ENCODE peak calls at places on chromosomes 11 and 22, in six cellular contexts. One of them, this sample, is unnamed.

GRCh38 chr11:131033151-131033651 is 116.9 kb upstream of the SNX19 start:
- DNase-seq in A549: peak
- DNase-seq in GM12878: no peak
- DNase-seq in K562: peak
- DNase-seq in IMR-90: peak
- DNase-seq in HepG2: peak
- DNase-seq in this sample: no peak

GRCh38 chr22:30214703-30215405 is 31.7 kb downstream of the LIF start:
- DNase-seq in IMR-90: no peak
- DNase-seq in A549: no peak
- DNase-seq in K562: no peak
- DNase-seq in GM12878: no peak
- DNase-seq in HepG2: no peak
- DNase-seq in this sample: no peak

GRCh38 chr11:65887723-65888162 is 528 bp downstream of the FIBP start:
- DNase-seq in A549: peak
- DNase-seq in K562: no peak
- DNase-seq in GM12878: no peak
- DNase-seq in HepG2: no peak
- DNase-seq in IMR-90: peak
- DNase-seq in this sample: no peak

GRCh38 chr11:83671295-83671694 is 385.1 kb upstream of the CCDC90B start:
- DNase-seq in A549: no peak
- DNase-seq in GM12878: no peak
- DNase-seq in HepG2: no peak
- DNase-seq in IMR-90: peak
- DNase-seq in K562: no peak
- DNase-seq in this sample: no peak

GRCh38 chr22:37681556-37682049 is 4.5 kb upstream of the NOL12 start:
- DNase-seq in GM12878: no peak
- DNase-seq in A549: peak
- DNase-seq in IMR-90: peak
- DNase-seq in HepG2: peak
- DNase-seq in K562: peak
- DNase-seq in this sample: peak

GRCh38 chr11:61069427-61069826 is 32.9 kb upstream of the CD5 start:
- DNase-seq in K562: no peak
- DNase-seq in IMR-90: no peak
- DNase-seq in GM12878: no peak
- DNase-seq in A549: no peak
- DNase-seq in HepG2: no peak
- DNase-seq in this sample: no peak

GRCh38 chr11:119195680-119196079 is 10.4 kb downstream of the NHERF4 start:
- DNase-seq in GM12878: no peak
- DNase-seq in K562: peak
- DNase-seq in IMR-90: peak
- DNase-seq in A549: peak
- DNase-seq in HepG2: peak
- DNase-seq in this sample: peak

GRCh38 chr11:62104816-62105610 is 18.8 kb upstream of the INCENP start:
- DNase-seq in GM12878: no peak
- DNase-seq in HepG2: no peak
- DNase-seq in K562: peak
- DNase-seq in IMR-90: peak
- DNase-seq in A549: no peak
- DNase-seq in this sample: no peak

GRCh38 chr22:22587577-22588188 is 28.6 kb upstream of the PRAME start:
- DNase-seq in GM12878: no peak
- DNase-seq in HepG2: no peak
- DNase-seq in A549: no peak
- DNase-seq in K562: no peak
- DNase-seq in IMR-90: no peak
- DNase-seq in this sample: no peak

GRCh38 chr22:20750461-20751184 is 23.3 kb upstream of the SERPIND1 start:
- DNase-seq in GM12878: peak
- DNase-seq in IMR-90: peak
- DNase-seq in K562: peak
- DNase-seq in HepG2: no peak
- DNase-seq in A549: peak
- DNase-seq in this sample: no peak

GRCh38 chr11:123438191-123438627 is 8.1 kb downstream of the GRAMD1B start:
- DNase-seq in IMR-90: peak
- DNase-seq in GM12878: no peak
- DNase-seq in A549: no peak
- DNase-seq in K562: no peak
- DNase-seq in HepG2: no peak
- DNase-seq in this sample: no peak

GRCh38 chr22:36497910-36498669 is 8.8 kb downstream of the FOXRED2 start:
- DNase-seq in IMR-90: no peak
- DNase-seq in GM12878: no peak
- DNase-seq in K562: no peak
- DNase-seq in HepG2: no peak
- DNase-seq in A549: no peak
- DNase-seq in this sample: no peak

GRCh38 chr11:133708547-133709051 is 136.7 kb downstream of the SPATA19 start:
- DNase-seq in K562: no peak
- DNase-seq in GM12878: no peak
- DNase-seq in IMR-90: no peak
- DNase-seq in A549: no peak
- DNase-seq in HepG2: no peak
- DNase-seq in this sample: no peak

GRCh38 chr11:18310800-18311340 is 11.1 kb downstream of the HPS5 start:
- DNase-seq in HepG2: no peak
- DNase-seq in IMR-90: no peak
- DNase-seq in K562: no peak
- DNase-seq in GM12878: peak
- DNase-seq in A549: no peak
- DNase-seq in this sample: no peak

GRCh38 chr11:120181446-120181992 is 29.3 kb upstream of the OAF start:
- DNase-seq in A549: no peak
- DNase-seq in K562: no peak
- DNase-seq in HepG2: no peak
- DNase-seq in GM12878: no peak
- DNase-seq in IMR-90: no peak
- DNase-seq in this sample: no peak

GRCh38 chr22:39717099-39717498 is 146.5 kb downstream of the CACNA1I start:
- DNase-seq in GM12878: no peak
- DNase-seq in HepG2: no peak
- DNase-seq in A549: no peak
- DNase-seq in IMR-90: no peak
- DNase-seq in K562: no peak
- DNase-seq in this sample: no peak

GRCh38 chr11:119433369-119433749 is 10.4 kb upstream of the THY1 start:
- DNase-seq in IMR-90: peak
- DNase-seq in A549: no peak
- DNase-seq in HepG2: no peak
- DNase-seq in K562: no peak
- DNase-seq in GM12878: no peak
- DNase-seq in this sample: no peak

GRCh38 chr22:41800348-41801146 is at the start of gene CCDC134:
- DNase-seq in GM12878: peak
- DNase-seq in A549: peak
- DNase-seq in K562: peak
- DNase-seq in IMR-90: peak
- DNase-seq in HepG2: peak
- DNase-seq in this sample: peak

GRCh38 chr11:130907229-130907628 is 9.1 kb downstream of the SNX19 start:
- DNase-seq in A549: no peak
- DNase-seq in GM12878: no peak
- DNase-seq in HepG2: no peak
- DNase-seq in IMR-90: no peak
- DNase-seq in K562: no peak
- DNase-seq in this sample: no peak

GRCh38 chr11:65652511-65653228 is 10.0 kb downstream of the RELA start:
- DNase-seq in A549: peak
- DNase-seq in IMR-90: peak
- DNase-seq in GM12878: peak
- DNase-seq in K562: peak
- DNase-seq in HepG2: peak
- DNase-seq in this sample: peak

GRCh38 chr11:93493252-93493897 is 49.8 kb downstream of the SMCO4 start:
- DNase-seq in A549: no peak
- DNase-seq in IMR-90: no peak
- DNase-seq in K562: no peak
- DNase-seq in HepG2: peak
- DNase-seq in GM12878: no peak
- DNase-seq in this sample: no peak

GRCh38 chr11:22244986-22245592 is 52.2 kb downstream of the ANO5 start:
- DNase-seq in IMR-90: peak
- DNase-seq in K562: peak
- DNase-seq in HepG2: peak
- DNase-seq in A549: peak
- DNase-seq in GM12878: no peak
- DNase-seq in this sample: peak

GRCh38 chr11:113994077-113994954 is 19.4 kb downstream of the HTR3A start:
- DNase-seq in GM12878: no peak
- DNase-seq in HepG2: no peak
- DNase-seq in A549: no peak
- DNase-seq in K562: peak
- DNase-seq in IMR-90: no peak
- DNase-seq in this sample: peak

GRCh38 chr11:113896156-113896879 is 8.3 kb upstream of the HTR3B start:
- DNase-seq in GM12878: no peak
- DNase-seq in HepG2: no peak
- DNase-seq in A549: peak
- DNase-seq in K562: peak
- DNase-seq in IMR-90: peak
- DNase-seq in this sample: peak

GRCh38 chr11:60950933-60951610 is 904 bp downstream of the SLC15A3 start:
- DNase-seq in HepG2: no peak
- DNase-seq in IMR-90: no peak
- DNase-seq in A549: no peak
- DNase-seq in K562: no peak
- DNase-seq in GM12878: no peak
- DNase-seq in this sample: no peak

GRCh38 chr22:40177738-40178416 is at the start of gene TNRC6B:
- DNase-seq in K562: peak
- DNase-seq in GM12878: peak
- DNase-seq in IMR-90: peak
- DNase-seq in A549: peak
- DNase-seq in HepG2: peak
- DNase-seq in this sample: peak

GRCh38 chr11:111978028-111978771 is 41.1 kb downstream of the DIXDC1 start:
- DNase-seq in IMR-90: peak
- DNase-seq in K562: peak
- DNase-seq in GM12878: no peak
- DNase-seq in HepG2: no peak
- DNase-seq in A549: no peak
- DNase-seq in this sample: peak

GRCh38 chr11:126443120-126443519 is 87.6 kb downstream of the ST3GAL4 start:
- DNase-seq in A549: no peak
- DNase-seq in GM12878: no peak
- DNase-seq in HepG2: no peak
- DNase-seq in K562: no peak
- DNase-seq in IMR-90: no peak
- DNase-seq in this sample: peak

GRCh38 chr22:38109391-38110000 is 988 bp downstream of the BAIAP2L2 start:
- DNase-seq in A549: peak
- DNase-seq in IMR-90: no peak
- DNase-seq in K562: no peak
- DNase-seq in HepG2: no peak
- DNase-seq in GM12878: no peak
- DNase-seq in this sample: no peak

GRCh38 chr11:118224512-118225180 is at the start of gene JAML:
- DNase-seq in HepG2: no peak
- DNase-seq in GM12878: no peak
- DNase-seq in IMR-90: no peak
- DNase-seq in K562: no peak
- DNase-seq in A549: no peak
- DNase-seq in this sample: no peak

GRCh38 chr11:24082241-24082640 is 414.6 kb upstream of the LUZP2 start:
- DNase-seq in HepG2: no peak
- DNase-seq in GM12878: no peak
- DNase-seq in K562: no peak
- DNase-seq in IMR-90: peak
- DNase-seq in A549: no peak
- DNase-seq in this sample: no peak
- TF ChIP-seq SMC3 in HepG2: no peak
- TF ChIP-seq SMC3 in GM12878: no peak
- TF ChIP-seq SMC3 in K562: no peak
- TF ChIP-seq SMC3 in IMR-90: no peak
- TF ChIP-seq SMC3 in A549: no peak
- TF ChIP-seq SMC3 in this sample: no peak

GRCh38 chr22:46773074-46773473 is 10.6 kb downstream of the TBC1D22A start:
- DNase-seq in K562: no peak
- DNase-seq in IMR-90: no peak
- DNase-seq in GM12878: no peak
- DNase-seq in HepG2: no peak
- DNase-seq in A549: no peak
- DNase-seq in this sample: no peak
- H3K4me2 ChIP-seq in K562: no peak
- H3K4me2 ChIP-seq in IMR-90: no peak
- H3K4me2 ChIP-seq in GM12878: peak
- H3K4me2 ChIP-seq in HepG2: no peak
- H3K4me2 ChIP-seq in A549: peak
- H3K4me2 ChIP-seq in this sample: no peak

GRCh38 chr22:43171019-43171491 is 15.9 kb downstream of the TTLL12 start:
- DNase-seq in K562: no peak
- DNase-seq in A549: no peak
- DNase-seq in HepG2: no peak
- DNase-seq in GM12878: no peak
- DNase-seq in IMR-90: no peak
- DNase-seq in this sample: no peak
- H3K4me3 ChIP-seq in K562: no peak
- H3K4me3 ChIP-seq in A549: no peak
- H3K4me3 ChIP-seq in HepG2: no peak
- H3K4me3 ChIP-seq in GM12878: no peak
- H3K4me3 ChIP-seq in IMR-90: no peak
- H3K4me3 ChIP-seq in this sample: no peak

GRCh38 chr11:115939726-115940421 is 435.7 kb upstream of the CADM1 start:
- DNase-seq in K562: no peak
- DNase-seq in A549: no peak
- DNase-seq in HepG2: no peak
- DNase-seq in IMR-90: no peak
- DNase-seq in GM12878: no peak
- DNase-seq in this sample: no peak
- TF ChIP-seq SMC3 in K562: no peak
- TF ChIP-seq SMC3 in A549: no peak
- TF ChIP-seq SMC3 in HepG2: no peak
- TF ChIP-seq SMC3 in IMR-90: no peak
- TF ChIP-seq SMC3 in GM12878: no peak
- TF ChIP-seq SMC3 in this sample: no peak

DNA sequence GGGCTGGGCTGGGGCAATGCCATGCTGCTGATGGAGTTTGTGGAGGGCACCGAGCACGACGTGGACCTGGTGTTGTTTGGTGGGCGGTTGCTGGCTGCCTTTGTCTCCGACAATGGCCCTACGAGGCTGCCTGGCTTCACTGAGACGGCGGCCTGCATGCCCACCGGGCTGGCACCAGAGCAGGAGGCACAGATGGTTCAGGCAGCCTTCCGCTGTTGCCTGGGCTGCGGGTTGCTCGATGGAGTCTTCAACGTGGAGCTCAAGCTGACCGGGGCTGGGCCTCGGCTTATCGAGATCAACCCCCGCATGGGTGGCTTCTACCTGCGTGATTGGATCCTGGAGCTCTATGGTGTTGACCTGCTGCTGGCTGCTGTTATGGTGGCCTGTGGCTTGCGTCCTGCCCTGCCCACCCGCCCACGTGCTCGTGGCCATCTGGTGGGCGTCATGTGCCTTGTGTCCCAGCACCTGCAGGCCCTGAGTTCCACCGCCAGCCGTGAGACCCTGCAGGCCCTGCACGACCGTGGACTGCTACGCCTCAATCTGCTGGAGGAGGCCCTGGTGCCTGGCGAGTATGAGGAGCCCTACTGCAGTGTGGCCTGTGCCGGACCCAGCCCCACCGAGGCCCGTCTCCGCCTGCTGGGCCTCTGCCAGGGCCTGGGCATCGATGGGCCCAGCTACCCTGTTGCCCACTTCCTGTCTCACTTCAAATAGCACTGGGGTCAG is 4.2 kb upstream of the RPS6KB2 start:
- DNase-seq in GM12878: no peak
- DNase-seq in HepG2: no peak
- DNase-seq in K562: no peak
- DNase-seq in A549: no peak
- DNase-seq in IMR-90: no peak
- DNase-seq in this sample: no peak
- H3K4me2 ChIP-seq in GM12878: no peak
- H3K4me2 ChIP-seq in HepG2: no peak
- H3K4me2 ChIP-seq in K562: no peak
- H3K4me2 ChIP-seq in A549: no peak
- H3K4me2 ChIP-seq in IMR-90: no peak
- H3K4me2 ChIP-seq in this sample: no peak

This sample was measured in SK-N-SH.